ENCODE peak calls at places on chromosomes 1 and 21, in four cellular contexts. X is head of caudate nucleus; M is CD8-positive, alpha-beta memory T cell; R is NCI-H1694. D is an unnamed sample.

GRCh38 chr1:61012365-61012764 is 70.0 kb upstream of the NFIA start:
- DNase-seq in X (no peak), R (no peak), M (no peak), D (no peak)

GRCh38 chr1:178506177-178506576 is 6.7 kb upstream of the TEX35 start:
- DNase-seq in R (no peak), X (no peak), M (no peak), D (no peak)

GRCh38 chr21:34115160-34115559 is 41.8 kb downstream of the MRPS6 start:
- DNase-seq in R (no peak), X (no peak), M (no peak), D (no peak)

GRCh38 chr1:209325492-209325891 is 258.0 kb upstream of the CAMK1G start:
- DNase-seq in R (no peak), M (no peak), X (no peak), D (no peak)

GRCh38 chr1:51303751-51304196 is 26.6 kb downstream of the TTC39A start:
- DNase-seq in X (no peak), R (no peak), M (no peak), D (no peak)

GRCh38 chr1:18339161-18339560 is 141.6 kb upstream of the KLHDC7A start:
- DNase-seq in M (no peak), R (no peak), X (no peak), D (no peak)

GRCh38 chr1:8439015-8439702 is 121.2 kb downstream of the SLC45A1 start:
- DNase-seq in R (no peak), X (peak; percentile 54), M (no peak), D (no peak)

GRCh38 chr1:172278478-172278877 is 142.0 kb upstream of the C1orf105 start:
- DNase-seq in X (no peak), M (no peak), R (no peak), D (no peak)

GRCh38 chr1:70204139-70204538 is 1.2 kb downstream of the LRRC40 start:
- DNase-seq in X (no peak), M (no peak), R (no peak), D (no peak)

GRCh38 chr1:63703661-63704060 is 70.2 kb upstream of the ROR1 start:
- DNase-seq in M (no peak), X (no peak), R (peak; percentile 84), D (no peak)

GRCh38 chr1:183301239-183301638 is 115.2 kb downstream of the LAMC2 start:
- DNase-seq in R (no peak), X (no peak), M (no peak), D (no peak)

GRCh38 chr1:51313268-51313852 is 17.0 kb downstream of the TTC39A start:
- DNase-seq in R (no peak), M (no peak), X (no peak), D (no peak)

GRCh38 chr1:58183286-58183685 is 363.2 kb downstream of the OMA1 start:
- DNase-seq in R (no peak), X (no peak), M (no peak), D (no peak)

GRCh38 chr21:43021756-43022600 is 47.6 kb downstream of the PKNOX1 start:
- DNase-seq in M (no peak), R (no peak), X (no peak), D (no peak)

GRCh38 chr1:226403522-226404034 is 4.3 kb downstream of the PARP1 start:
- DNase-seq in X (no peak), R (no peak), M (no peak), D (no peak)

GRCh38 chr1:205048382-205048781 is 5.4 kb downstream of the CNTN2 start:
- DNase-seq in M (no peak), R (peak; percentile 85), X (peak; percentile 87), D (peak; percentile 86)

GRCh38 chr1:82565546-82565945 is 764.8 kb downstream of the ADGRL2 start:
- DNase-seq in X (no peak), R (peak; percentile 16), M (no peak), D (no peak)

GRCh38 chr1:87140831-87141540 is 187.7 kb upstream of the LMO4 start:
- DNase-seq in M (no peak), X (no peak), R (no peak), D (no peak)

GRCh38 chr1:109762821-109763645 is 690 bp downstream of the EPS8L3 start:
- DNase-seq in R (no peak), X (no peak), M (no peak), D (no peak)

GRCh38 chr1:208219659-208220282 is 24.4 kb downstream of the PLXNA2 start:
- DNase-seq in M (no peak), X (no peak), R (no peak), D (peak; percentile 15)

GRCh38 chr1:235391879-235392278 is 24.7 kb downstream of the TBCE start:
- DNase-seq in R (no peak), X (no peak), M (no peak), D (no peak)

GRCh38 chr1:247857069-247857985 is at the start of gene TRIM58:
- DNase-seq in X (peak; percentile 46), R (no peak), M (no peak), D (no peak)

GRCh38 chr1:111217183-111217910 is 10.2 kb upstream of the CHI3L2 start:
- DNase-seq in X (no peak), R (no peak), M (no peak), D (no peak)

GRCh38 chr1:12654004-12654567 is 10.2 kb downstream of the AADACL4 start:
- DNase-seq in R (no peak), X (no peak), M (no peak), D (no peak)

GRCh38 chr21:27581168-27581567 is 614.3 kb upstream of the ADAMTS5 start:
- DNase-seq in M (no peak), X (no peak), R (no peak), D (no peak)

GRCh38 chr1:15454256-15454655 is 2.3 kb upstream of the CELA2A start:
- DNase-seq in R (no peak), M (no peak), X (no peak), D (no peak)

GRCh38 chr1:238223067-238223640 is 332.4 kb upstream of the ZP4 start:
- DNase-seq in M (no peak), X (no peak), R (no peak), D (no peak)

GRCh38 chr1:62625415-62625814 is 28.1 kb downstream of the ANGPTL3 start:
- DNase-seq in M (no peak), R (no peak), X (no peak), D (no peak)

GRCh38 chr1:45012639-45013278 is 705 bp downstream of the UROD start:
- DNase-seq in X (peak; percentile 67), R (no peak), M (no peak), D (no peak)

GRCh38 chr1:113975211-113975895 is 3.9 kb upstream of the OLFML3 start:
- DNase-seq in M (no peak), X (no peak), R (no peak), D (no peak)

GRCh38 chr1:178263341-178263740 is 169.4 kb downstream of the RASAL2 start:
- DNase-seq in M (no peak), R (no peak), X (no peak), D (no peak)

GRCh38 chr1:178037510-178038253 is 56.2 kb upstream of the RASAL2 start:
- DNase-seq in X (peak; percentile 69), M (no peak), R (no peak), D (peak; percentile 83)